ENCODE peak calls at places on chromosomes 11 and 22, in seven cellular contexts. D is HCT116, H is K562, Q is H1, M is HepG2, F is GM12878, S is SK-N-SH. I is an unnamed sample.

GRCh38 chr11:134599180-134599810 is 187.3 kb upstream of the B3GAT1 start:
- DNase-seq in D (no peak), H (peak; percentile 27), Q (no peak), M (no peak), F (no peak), S (no peak), I (no peak)

GRCh38 chr11:134560066-134560465 is 148.0 kb upstream of the B3GAT1 start:
- DNase-seq in D (no peak), H (no peak), Q (no peak), M (no peak), F (no peak), S (peak; percentile 51), I (no peak)

GRCh38 chr11:131723088-131723487 is 352.7 kb downstream of the NTM start:
- DNase-seq in D (no peak), H (no peak), Q (no peak), M (no peak), F (no peak), S (no peak), I (no peak)

GRCh38 chr11:62578541-62578940 is 4.8 kb upstream of the EEF1G start:
- DNase-seq in D (no peak), H (no peak), Q (no peak), M (no peak), F (no peak), S (no peak), I (no peak)

GRCh38 chr11:10155793-10156490 is 138.1 kb downstream of the SBF2 start:
- DNase-seq in D (peak; percentile 0), H (no peak), Q (no peak), M (no peak), F (no peak), S (no peak), I (no peak)

GRCh38 chr11:96014234-96014633 is 90.3 kb upstream of the MTMR2 start:
- DNase-seq in D (peak; percentile 16), H (no peak), Q (no peak), M (peak; percentile 97), F (peak; percentile 36), S (no peak), I (no peak)

GRCh38 chr11:88292156-88292844 is 45.2 kb downstream of the CTSC start:
- DNase-seq in D (peak; percentile 2), H (no peak), Q (no peak), M (peak; percentile 6), F (no peak), S (peak; percentile 12), I (peak; percentile 64)

GRCh38 chr11:60982184-60982583 is 10.7 kb downstream of the CD6 start:
- DNase-seq in D (no peak), H (no peak), Q (no peak), M (no peak), F (no peak), S (no peak), I (no peak)

GRCh38 chr11:35943761-35944502 is at the start of gene LDLRAD3:
- DNase-seq in D (peak; percentile 37), H (peak; percentile 91), Q (peak; percentile 23), M (peak; percentile 20), F (no peak), S (peak; percentile 94), I (peak; percentile 91)

GRCh38 chr22:20118572-20119020 is 1.6 kb upstream of the TRMT2A start:
- DNase-seq in D (no peak), H (peak; percentile 82), Q (no peak), M (no peak), F (no peak), S (no peak), I (no peak)

GRCh38 chr11:120122921-120123683 is 14.8 kb downstream of the TRIM29 start:
- DNase-seq in D (no peak), H (peak; percentile 46), Q (no peak), M (no peak), F (no peak), S (no peak), I (no peak)

GRCh38 chr11:33606762-33607161 is 93.9 kb downstream of the C11orf91 start:
- DNase-seq in D (no peak), H (no peak), Q (no peak), M (no peak), F (no peak), S (no peak), I (no peak)

GRCh38 chr11:72023335-72023734 is 24.6 kb downstream of the IL18BP start:
- DNase-seq in D (no peak), H (no peak), Q (no peak), M (no peak), F (no peak), S (no peak), I (no peak)

GRCh38 chr11:119593346-119593745 is 135.7 kb downstream of the NECTIN1 start:
- DNase-seq in D (no peak), H (no peak), Q (no peak), M (no peak), F (no peak), S (no peak), I (no peak)

GRCh38 chr11:60168306-60168705 is 14.6 kb downstream of the MS4A6A start:
- DNase-seq in D (no peak), H (no peak), Q (no peak), M (no peak), F (no peak), S (no peak), I (no peak)

GRCh38 chr11:17987826-17988225 is 25.0 kb downstream of the SERGEF start:
- DNase-seq in D (no peak), H (no peak), Q (no peak), M (no peak), F (no peak), S (no peak), I (no peak)
- TF ChIP-seq JUND in D (no peak), H (no peak), Q (no peak), M (no peak), F (no peak), S (no peak), I (no peak)

GRCh38 chr22:45710469-45710868 is 38.8 kb downstream of the ATXN10 start:
- DNase-seq in D (no peak), H (no peak), Q (no peak), M (no peak), F (no peak), S (no peak), I (no peak)

GRCh38 chr22:45708145-45708544 is 36.5 kb downstream of the ATXN10 start:
- DNase-seq in D (no peak), H (no peak), Q (no peak), M (no peak), F (no peak), S (no peak), I (no peak)

GRCh38 chr22:45709866-45710265 is 38.2 kb downstream of the ATXN10 start:
- DNase-seq in D (no peak), H (no peak), Q (no peak), M (no peak), F (no peak), S (no peak), I (no peak)

GRCh38 chr22:45707605-45708004 is 36.0 kb downstream of the ATXN10 start:
- DNase-seq in D (no peak), H (no peak), Q (no peak), M (no peak), F (no peak), S (no peak), I (no peak)

DNA sequence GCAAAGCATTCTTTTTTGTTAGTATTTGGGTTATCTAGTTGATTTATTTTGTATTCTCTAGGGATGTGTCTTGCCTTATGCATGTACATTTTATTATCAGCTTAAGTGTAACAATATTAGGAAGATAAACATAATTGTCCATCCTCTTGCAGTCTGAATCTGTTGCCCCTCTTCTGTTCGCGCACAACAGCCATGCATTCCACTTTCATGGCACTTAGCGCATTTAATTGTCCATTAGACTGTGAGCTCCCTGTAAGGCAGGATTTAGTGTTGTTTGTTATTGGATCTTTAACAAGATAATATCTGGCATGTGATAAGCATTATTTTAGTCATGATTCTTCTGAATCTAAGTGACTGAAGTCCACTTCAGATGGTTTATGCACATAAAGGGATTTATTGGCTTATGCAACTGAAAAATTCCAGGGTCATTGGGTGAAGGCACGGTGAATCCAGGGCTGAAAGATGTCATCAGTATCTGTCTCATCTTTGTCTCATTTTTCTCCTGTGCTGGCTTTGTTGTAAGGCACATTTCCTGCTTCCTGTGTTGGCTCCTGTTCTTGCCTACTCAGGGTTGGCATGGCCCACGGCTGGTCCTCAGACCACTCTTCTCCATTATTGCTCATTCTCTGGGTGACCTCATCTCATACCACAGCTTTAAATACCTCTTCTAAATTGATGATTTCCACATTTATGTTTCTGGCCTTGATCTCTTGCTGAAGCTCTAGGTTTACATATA is 37.5 kb downstream of the ATXN10 start:
- DNase-seq in D (no peak), H (no peak), Q (no peak), M (peak; percentile 59), F (no peak), S (peak; percentile 51), I (no peak)
- TF ChIP-seq JUND in D (no peak), H (no peak), Q (no peak), M (no peak), F (no peak), S (peak; percentile 83), I (no peak)

GRCh38 chr11:113293936-113294335 is 20.4 kb upstream of the TTC12 start:
- DNase-seq in D (no peak), H (no peak), Q (no peak), M (no peak), F (no peak), S (no peak), I (no peak)

GRCh38 chr11:113286509-113287497 is 27.6 kb upstream of the TTC12 start:
- DNase-seq in D (no peak), H (no peak), Q (no peak), M (no peak), F (no peak), S (no peak), I (no peak)

GRCh38 chr11:113286001-113286400 is 28.4 kb upstream of the TTC12 start:
- DNase-seq in D (no peak), H (no peak), Q (no peak), M (no peak), F (no peak), S (no peak), I (no peak)

GRCh38 chr11:113288286-113288863 is 26.0 kb upstream of the TTC12 start:
- DNase-seq in D (no peak), H (no peak), Q (no peak), M (peak; percentile 20), F (no peak), S (no peak), I (no peak)

DNA sequence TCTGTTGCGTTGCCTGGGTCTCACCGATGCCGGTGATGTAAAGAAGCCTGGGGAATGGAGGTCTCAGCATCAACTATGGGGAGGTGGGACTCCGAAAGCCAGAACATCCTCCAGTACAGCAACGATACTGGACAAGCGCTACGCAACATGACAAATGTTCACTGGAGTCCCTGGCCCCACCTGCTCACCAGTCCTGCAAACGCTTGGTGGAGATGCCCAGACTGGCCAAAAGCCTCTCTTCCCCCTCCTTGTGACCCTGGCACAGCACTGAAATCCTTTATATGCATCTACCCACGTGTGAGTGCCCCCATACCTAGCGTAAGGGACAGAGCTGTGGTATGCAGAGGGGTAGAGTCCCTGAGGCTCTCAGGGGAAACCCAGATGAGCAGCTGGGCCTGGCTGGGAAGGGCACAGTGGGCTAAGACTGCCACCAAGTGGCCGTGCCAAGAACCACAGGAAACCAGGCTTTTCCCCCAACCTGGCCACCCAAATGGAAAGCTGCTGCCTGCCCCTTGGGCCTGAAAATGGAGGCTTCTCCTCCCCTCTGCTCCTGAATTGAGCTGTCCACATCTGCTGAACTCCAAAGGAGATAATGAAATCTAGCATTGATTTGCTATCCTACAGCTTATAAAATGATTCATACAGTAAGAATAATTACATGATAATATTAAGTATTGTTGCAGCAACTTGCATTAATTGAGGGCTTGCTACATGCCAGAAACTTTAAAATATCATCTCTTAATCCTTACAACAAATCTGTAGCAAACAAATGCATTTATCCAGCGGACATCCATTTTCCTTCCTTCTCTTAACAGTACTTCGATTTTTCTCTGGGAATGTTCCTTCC is 24.8 kb upstream of the TTC12 start:
- DNase-seq in D (peak; percentile 21), H (peak; percentile 71), Q (peak; percentile 36), M (peak; percentile 21), F (peak; percentile 33), S (peak; percentile 83), I (peak; percentile 73)
- TF ChIP-seq JUND in D (no peak), H (no peak), Q (no peak), M (no peak), F (no peak), S (no peak), I (no peak)

GRCh38 chr22:36430863-36431262 is 43.1 kb upstream of the MYH9 start:
- DNase-seq in D (no peak), H (peak; percentile 31), Q (no peak), M (peak; percentile 52), F (no peak), S (no peak), I (no peak)
- TF ChIP-seq JUND in D (peak; percentile 56), H (peak; percentile 65), Q (no peak), M (no peak), F (no peak), S (no peak), I (no peak)